ENCODE peak calls at places on chromosomes 5 and 9, in nine cellular contexts. K, J, D, S, A, E, T, B and N are unnamed samples.

GRCh38 chr9:33153001-33153400 is 14.1 kb downstream of the B4GALT1 start:
- DNase-seq in B (no peak), D (no peak), K (no peak), T (no peak), J (no peak), S (no peak), A (no peak), E (no peak), N (no peak)

GRCh38 chr5:150762216-150762615 is 3.4 kb upstream of the DCTN4 start:
- DNase-seq in K (no peak), E (no peak), B (peak), T (no peak), D (peak), J (peak), A (no peak), S (no peak), N (peak)

GRCh38 chr5:124735169-124735858 is 11.1 kb downstream of the ZNF608 start:
- DNase-seq in J (peak), T (no peak), K (peak), A (peak), D (no peak), E (no peak), B (peak), S (peak), N (peak)

GRCh38 chr9:136975624-136976023 is 1.7 kb upstream of the PTGDS start:
- DNase-seq in J (no peak), S (peak), D (no peak), T (no peak), A (peak), K (no peak), B (no peak), E (no peak), N (no peak)

GRCh38 chr5:9869616-9870288 is 239.6 kb upstream of the TAS2R1 start:
- DNase-seq in D (no peak), J (peak), B (no peak), S (no peak), T (no peak), E (no peak), K (peak), A (no peak), N (peak)

GRCh38 chr9:127661342-127661741 is 45.4 kb upstream of the CFAP157 start:
- DNase-seq in T (no peak), K (no peak), S (peak), A (no peak), J (peak), E (no peak), D (no peak), B (no peak), N (no peak)

GRCh38 chr9:106864533-106865143 is 1.7 kb downstream of the ZNF462 start:
- DNase-seq in D (no peak), A (no peak), E (peak), J (peak), K (no peak), S (no peak), T (no peak), B (no peak), N (peak)

GRCh38 chr9:111621895-111622480 is 9.1 kb upstream of the DNAJC25 start:
- DNase-seq in T (peak), K (no peak), A (peak), J (peak), D (no peak), B (no peak), S (peak), E (no peak), N (peak)

GRCh38 chr5:139147743-139148079 is 50.5 kb downstream of the SIL1 start:
- DNase-seq in D (peak), B (peak), J (peak), K (no peak), A (no peak), S (no peak), E (no peak), T (no peak), N (peak)

GRCh38 chr5:143605403-143606005 is 202.0 kb upstream of the NR3C1 start:
- DNase-seq in D (no peak), B (no peak), A (peak), S (no peak), E (no peak), K (no peak), T (peak), J (peak), N (peak)

GRCh38 chr9:95773061-95773433 is 102.4 kb upstream of the ERCC6L2 start:
- DNase-seq in K (peak), J (peak), B (no peak), S (no peak), E (no peak), T (no peak), A (no peak), D (no peak), N (peak)

GRCh38 chr5:142143878-142144277 is 35.3 kb downstream of the NDFIP1 start:
- DNase-seq in K (no peak), S (peak), D (no peak), J (peak), T (peak), A (peak), B (no peak), E (no peak), N (peak)

GRCh38 chr5:106843812-106844416 is 826.8 kb downstream of the EFNA5 start:
- DNase-seq in D (no peak), J (no peak), T (no peak), K (no peak), B (no peak), A (peak), E (no peak), S (peak), N (peak)

GRCh38 chr5:137352095-137352494 is 147.0 kb downstream of the SPOCK1 start:
- DNase-seq in T (no peak), E (no peak), D (no peak), K (no peak), B (no peak), A (no peak), J (no peak), S (no peak), N (no peak)

GRCh38 chr9:108953983-108954574 is 19.9 kb downstream of the ABITRAM start:
- DNase-seq in S (peak), A (peak), D (no peak), K (peak), E (no peak), B (no peak), J (peak), T (peak), N (peak)

GRCh38 chr5:175460126-175460525 is 16.1 kb upstream of the DRD1 start:
- DNase-seq in S (no peak), K (no peak), J (peak), B (no peak), T (no peak), E (no peak), A (no peak), D (no peak), N (peak)

GRCh38 chr9:93577045-93577939 is 908 bp downstream of the PHF2 start:
- DNase-seq in J (peak), D (no peak), A (peak), B (peak), S (peak), K (no peak), T (peak), E (no peak), N (peak)

GRCh38 chr9:106799146-106799545 is 63.8 kb upstream of the ZNF462 start:
- DNase-seq in S (no peak), T (no peak), D (no peak), A (no peak), B (no peak), K (peak), J (peak), E (no peak), N (peak)

GRCh38 chr5:89851911-89852310 is 557.6 kb downstream of the CETN3 start:
- DNase-seq in A (no peak), D (no peak), K (no peak), S (no peak), B (no peak), J (no peak), T (no peak), E (no peak), N (no peak)

GRCh38 chr9:38133595-38133994 is 64.6 kb upstream of the SHB start:
- DNase-seq in A (no peak), E (no peak), T (no peak), B (no peak), J (no peak), S (no peak), K (no peak), D (no peak), N (no peak)
- TF ChIP-seq CTCF in A (no peak), E (no peak), T (no peak), B (no peak), J (no peak), S (no peak), K (no peak), D (no peak), N (no peak)

GRCh38 chr9:12696931-12697622 is 3.9 kb downstream of the TYRP1 start:
- DNase-seq in T (no peak), B (no peak), S (no peak), K (no peak), D (no peak), E (no peak), A (no peak), J (peak), N (no peak)

GRCh38 chr9:12698986-12699385 is 5.8 kb downstream of the TYRP1 start:
- DNase-seq in J (no peak), S (no peak), A (no peak), T (no peak), K (no peak), B (no peak), E (no peak), D (no peak), N (peak)

GRCh38 chr9:12698293-12698692 is 5.1 kb downstream of the TYRP1 start:
- DNase-seq in K (no peak), A (no peak), E (no peak), T (no peak), S (no peak), J (peak), B (no peak), D (no peak), N (peak)

GRCh38 chr9:12697719-12698118 is 4.5 kb downstream of the TYRP1 start:
- DNase-seq in A (no peak), E (no peak), T (no peak), J (peak), S (no peak), K (no peak), B (no peak), D (no peak), N (peak)

GRCh38 chr9:12699529-12699928 is 6.3 kb downstream of the TYRP1 start:
- DNase-seq in S (no peak), A (no peak), T (no peak), D (no peak), E (no peak), J (peak), B (no peak), K (no peak), N (peak)
- TF ChIP-seq CTCF in S (peak), A (no peak), T (no peak), D (no peak), E (peak), J (peak), B (no peak), K (peak), N (peak)

DNA sequence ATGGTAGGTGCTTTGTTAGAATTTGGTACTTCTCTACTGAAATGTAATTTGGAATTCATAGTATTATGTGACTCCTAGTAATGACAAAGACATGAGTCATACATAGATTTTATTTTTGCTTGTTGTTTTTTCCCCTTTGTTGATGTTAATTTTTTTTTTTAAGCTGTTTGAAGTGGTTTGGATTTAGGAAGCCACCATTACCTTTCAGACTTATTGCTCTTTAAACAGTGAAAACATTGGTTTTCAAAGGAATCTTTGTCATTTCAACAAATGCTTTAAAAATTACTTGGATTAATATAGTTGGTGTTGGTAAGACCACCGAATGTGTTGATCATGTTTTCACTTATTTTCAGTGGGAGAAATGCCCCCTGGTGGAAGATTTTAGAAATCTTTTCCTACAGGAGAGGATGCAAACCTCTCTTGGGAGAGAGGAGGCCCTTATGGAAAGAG is 170.1 kb upstream of the PITX1 start:
- DNase-seq in K (no peak), E (no peak), A (peak), B (no peak), S (peak), J (peak), D (no peak), T (no peak), N (peak)
- TF ChIP-seq CTCF in K (peak), E (peak), A (peak), B (no peak), S (peak), J (peak), D (peak), T (no peak), N (peak)

GRCh38 chr9:311837-312236 is 97.2 kb downstream of the DOCK8 start:
- DNase-seq in S (no peak), D (no peak), T (no peak), J (no peak), K (no peak), E (no peak), B (no peak), A (no peak), N (no peak)

GRCh38 chr9:318646-319045 is 104.0 kb downstream of the DOCK8 start:
- DNase-seq in S (no peak), J (no peak), B (no peak), T (no peak), K (no peak), D (no peak), A (no peak), E (no peak), N (no peak)

GRCh38 chr9:312596-313320 is 98.1 kb downstream of the DOCK8 start:
- DNase-seq in E (no peak), A (no peak), D (no peak), J (no peak), B (no peak), K (no peak), T (no peak), S (no peak), N (no peak)

GRCh38 chr9:316382-316965 is 101.8 kb downstream of the DOCK8 start:
- DNase-seq in D (no peak), B (no peak), A (peak), S (no peak), T (no peak), J (no peak), K (no peak), E (no peak), N (no peak)
- TF ChIP-seq CTCF in D (no peak), B (no peak), A (peak), S (no peak), T (no peak), J (no peak), K (no peak), E (no peak), N (no peak)

DNA sequence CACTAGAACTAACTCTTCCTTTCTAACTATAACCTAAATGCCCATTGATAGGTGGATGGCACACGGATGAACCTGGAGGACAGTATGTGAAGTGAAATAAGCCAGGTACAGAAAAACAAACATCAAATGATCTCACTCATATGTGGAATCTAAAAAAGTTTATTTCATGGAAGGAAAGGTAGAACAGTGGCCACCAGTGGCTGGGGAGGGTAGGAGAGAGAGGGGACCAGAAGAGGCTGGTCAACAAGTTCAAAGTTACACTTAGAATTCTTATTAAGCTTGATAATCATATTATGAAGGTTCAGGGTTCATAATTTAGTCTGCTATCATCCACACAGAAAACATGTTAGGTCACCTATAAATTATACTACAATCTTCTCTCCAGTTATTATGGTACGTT is 107.6 kb upstream of the SLC12A2 start:
- DNase-seq in E (no peak), A (no peak), B (no peak), D (no peak), T (no peak), K (no peak), S (no peak), J (no peak), N (no peak)
- TF ChIP-seq CTCF in E (no peak), A (peak), B (no peak), D (no peak), T (no peak), K (no peak), S (no peak), J (no peak), N (no peak)

GRCh38 chr9:130417602-130418001 is 27.2 kb upstream of the ASS1 start:
- DNase-seq in D (no peak), A (peak), B (peak), J (no peak), E (no peak), T (no peak), K (no peak), S (peak), N (no peak)
- TF ChIP-seq CTCF in D (no peak), A (peak), B (no peak), J (no peak), E (no peak), T (no peak), K (no peak), S (peak), N (no peak)

GRCh38 chr9:6194934-6195333 is 20.7 kb upstream of the IL33 start:
- DNase-seq in D (no peak), B (no peak), J (no peak), S (no peak), A (no peak), E (no peak), K (no peak), T (no peak), N (no peak)
- TF ChIP-seq CTCF in D (no peak), B (no peak), J (peak), S (peak), A (no peak), E (peak), K (peak), T (no peak), N (peak)